ENCODE peak calls at places on chromosome 13, in nine cellular contexts. One of them, this sample, is unnamed.

GRCh38 chr13:29336356-29336755 is 259.1 kb downstream of the SLC7A1 start:
- DNase-seq in activated CD8-positive, alpha-beta T cell treated with anti-CD3 and anti-CD28 coated beads for 36 hours: no peak
- DNase-seq in choroid plexus epithelial cell: no peak
- DNase-seq in stimulated activated CD4-positive, alpha-beta T cell treated with anti-CD3 and anti-CD28 coated beads, TNF-alpha, amount 100 ng/mL, for 1 hour: no peak
- DNase-seq in SW 1271: no peak
- DNase-seq in stimulated activated CD8-positive, alpha-beta memory T cell treated with anti-CD3 and anti-CD28 coated beads, Interleukin-7, amount 100 ng/mL, for 1 hour: no peak
- DNase-seq in effector CD4-positive, alpha-beta T cell: no peak
- DNase-seq in GM13976: no peak
- DNase-seq in suprapubic skin: no peak
- DNase-seq in this sample: no peak

GRCh38 chr13:33832872-33833271 is 14.9 kb downstream of the RFC3 start:
- DNase-seq in activated CD8-positive, alpha-beta T cell treated with anti-CD3 and anti-CD28 coated beads for 36 hours: no peak
- DNase-seq in choroid plexus epithelial cell: no peak
- DNase-seq in stimulated activated CD4-positive, alpha-beta T cell treated with anti-CD3 and anti-CD28 coated beads, TNF-alpha, amount 100 ng/mL, for 1 hour: no peak
- DNase-seq in SW 1271: no peak
- DNase-seq in stimulated activated CD8-positive, alpha-beta memory T cell treated with anti-CD3 and anti-CD28 coated beads, Interleukin-7, amount 100 ng/mL, for 1 hour: no peak
- DNase-seq in effector CD4-positive, alpha-beta T cell: no peak
- DNase-seq in GM13976: no peak
- DNase-seq in suprapubic skin: no peak
- DNase-seq in this sample: no peak

GRCh38 chr13:107992542-107992941 is 222.8 kb downstream of the LIG4 start:
- DNase-seq in activated CD8-positive, alpha-beta T cell treated with anti-CD3 and anti-CD28 coated beads for 36 hours: no peak
- DNase-seq in choroid plexus epithelial cell: peak
- DNase-seq in stimulated activated CD4-positive, alpha-beta T cell treated with anti-CD3 and anti-CD28 coated beads, TNF-alpha, amount 100 ng/mL, for 1 hour: no peak
- DNase-seq in SW 1271: no peak
- DNase-seq in stimulated activated CD8-positive, alpha-beta memory T cell treated with anti-CD3 and anti-CD28 coated beads, Interleukin-7, amount 100 ng/mL, for 1 hour: no peak
- DNase-seq in effector CD4-positive, alpha-beta T cell: no peak
- DNase-seq in GM13976: no peak
- DNase-seq in suprapubic skin: no peak
- DNase-seq in this sample: no peak

GRCh38 chr13:77306458-77306857 is 20.4 kb downstream of the MYCBP2 start:
- DNase-seq in activated CD8-positive, alpha-beta T cell treated with anti-CD3 and anti-CD28 coated beads for 36 hours: no peak
- DNase-seq in choroid plexus epithelial cell: no peak
- DNase-seq in stimulated activated CD4-positive, alpha-beta T cell treated with anti-CD3 and anti-CD28 coated beads, TNF-alpha, amount 100 ng/mL, for 1 hour: no peak
- DNase-seq in SW 1271: no peak
- DNase-seq in stimulated activated CD8-positive, alpha-beta memory T cell treated with anti-CD3 and anti-CD28 coated beads, Interleukin-7, amount 100 ng/mL, for 1 hour: no peak
- DNase-seq in effector CD4-positive, alpha-beta T cell: no peak
- DNase-seq in GM13976: no peak
- DNase-seq in suprapubic skin: no peak
- DNase-seq in this sample: no peak

GRCh38 chr13:21689097-21689496 is 18.2 kb downstream of the FGF9 start:
- DNase-seq in activated CD8-positive, alpha-beta T cell treated with anti-CD3 and anti-CD28 coated beads for 36 hours: no peak
- DNase-seq in choroid plexus epithelial cell: no peak
- DNase-seq in stimulated activated CD4-positive, alpha-beta T cell treated with anti-CD3 and anti-CD28 coated beads, TNF-alpha, amount 100 ng/mL, for 1 hour: no peak
- DNase-seq in SW 1271: no peak
- DNase-seq in stimulated activated CD8-positive, alpha-beta memory T cell treated with anti-CD3 and anti-CD28 coated beads, Interleukin-7, amount 100 ng/mL, for 1 hour: no peak
- DNase-seq in effector CD4-positive, alpha-beta T cell: no peak
- DNase-seq in GM13976: no peak
- DNase-seq in suprapubic skin: no peak
- DNase-seq in this sample: no peak

GRCh38 chr13:97313481-97313880 is 91.3 kb downstream of the MBNL2 start:
- DNase-seq in activated CD8-positive, alpha-beta T cell treated with anti-CD3 and anti-CD28 coated beads for 36 hours: no peak
- DNase-seq in choroid plexus epithelial cell: no peak
- DNase-seq in stimulated activated CD4-positive, alpha-beta T cell treated with anti-CD3 and anti-CD28 coated beads, TNF-alpha, amount 100 ng/mL, for 1 hour: no peak
- DNase-seq in SW 1271: no peak
- DNase-seq in stimulated activated CD8-positive, alpha-beta memory T cell treated with anti-CD3 and anti-CD28 coated beads, Interleukin-7, amount 100 ng/mL, for 1 hour: no peak
- DNase-seq in effector CD4-positive, alpha-beta T cell: no peak
- DNase-seq in GM13976: no peak
- DNase-seq in suprapubic skin: no peak
- DNase-seq in this sample: no peak

GRCh38 chr13:76879876-76880270 is 6.3 kb downstream of the KCTD12 start:
- DNase-seq in activated CD8-positive, alpha-beta T cell treated with anti-CD3 and anti-CD28 coated beads for 36 hours: no peak
- DNase-seq in choroid plexus epithelial cell: no peak
- DNase-seq in stimulated activated CD4-positive, alpha-beta T cell treated with anti-CD3 and anti-CD28 coated beads, TNF-alpha, amount 100 ng/mL, for 1 hour: no peak
- DNase-seq in SW 1271: no peak
- DNase-seq in stimulated activated CD8-positive, alpha-beta memory T cell treated with anti-CD3 and anti-CD28 coated beads, Interleukin-7, amount 100 ng/mL, for 1 hour: no peak
- DNase-seq in effector CD4-positive, alpha-beta T cell: no peak
- DNase-seq in GM13976: no peak
- DNase-seq in suprapubic skin: no peak
- DNase-seq in this sample: no peak

GRCh38 chr13:28452755-28453154 is 42.2 kb downstream of the FLT1 start:
- DNase-seq in activated CD8-positive, alpha-beta T cell treated with anti-CD3 and anti-CD28 coated beads for 36 hours: no peak
- DNase-seq in choroid plexus epithelial cell: no peak
- DNase-seq in stimulated activated CD4-positive, alpha-beta T cell treated with anti-CD3 and anti-CD28 coated beads, TNF-alpha, amount 100 ng/mL, for 1 hour: no peak
- DNase-seq in SW 1271: no peak
- DNase-seq in stimulated activated CD8-positive, alpha-beta memory T cell treated with anti-CD3 and anti-CD28 coated beads, Interleukin-7, amount 100 ng/mL, for 1 hour: no peak
- DNase-seq in effector CD4-positive, alpha-beta T cell: no peak
- DNase-seq in GM13976: no peak
- DNase-seq in suprapubic skin: no peak
- DNase-seq in this sample: no peak

GRCh38 chr13:38542601-38543000 is 144.3 kb upstream of the FREM2 start:
- DNase-seq in activated CD8-positive, alpha-beta T cell treated with anti-CD3 and anti-CD28 coated beads for 36 hours: no peak
- DNase-seq in choroid plexus epithelial cell: no peak
- DNase-seq in stimulated activated CD4-positive, alpha-beta T cell treated with anti-CD3 and anti-CD28 coated beads, TNF-alpha, amount 100 ng/mL, for 1 hour: no peak
- DNase-seq in SW 1271: peak
- DNase-seq in stimulated activated CD8-positive, alpha-beta memory T cell treated with anti-CD3 and anti-CD28 coated beads, Interleukin-7, amount 100 ng/mL, for 1 hour: no peak
- DNase-seq in effector CD4-positive, alpha-beta T cell: no peak
- DNase-seq in GM13976: no peak
- DNase-seq in suprapubic skin: no peak
- DNase-seq in this sample: no peak

GRCh38 chr13:77000475-77000874 is 8.6 kb downstream of the CLN5 start:
- DNase-seq in activated CD8-positive, alpha-beta T cell treated with anti-CD3 and anti-CD28 coated beads for 36 hours: no peak
- DNase-seq in choroid plexus epithelial cell: no peak
- DNase-seq in stimulated activated CD4-positive, alpha-beta T cell treated with anti-CD3 and anti-CD28 coated beads, TNF-alpha, amount 100 ng/mL, for 1 hour: no peak
- DNase-seq in SW 1271: no peak
- DNase-seq in stimulated activated CD8-positive, alpha-beta memory T cell treated with anti-CD3 and anti-CD28 coated beads, Interleukin-7, amount 100 ng/mL, for 1 hour: no peak
- DNase-seq in effector CD4-positive, alpha-beta T cell: no peak
- DNase-seq in GM13976: no peak
- DNase-seq in suprapubic skin: no peak
- DNase-seq in this sample: no peak

GRCh38 chr13:49635599-49636433 is 7.5 kb downstream of the ARL11 start:
- DNase-seq in activated CD8-positive, alpha-beta T cell treated with anti-CD3 and anti-CD28 coated beads for 36 hours: peak
- DNase-seq in choroid plexus epithelial cell: peak
- DNase-seq in stimulated activated CD4-positive, alpha-beta T cell treated with anti-CD3 and anti-CD28 coated beads, TNF-alpha, amount 100 ng/mL, for 1 hour: no peak
- DNase-seq in SW 1271: no peak
- DNase-seq in stimulated activated CD8-positive, alpha-beta memory T cell treated with anti-CD3 and anti-CD28 coated beads, Interleukin-7, amount 100 ng/mL, for 1 hour: no peak
- DNase-seq in effector CD4-positive, alpha-beta T cell: no peak
- DNase-seq in GM13976: no peak
- DNase-seq in suprapubic skin: no peak
- DNase-seq in this sample: no peak

GRCh38 chr13:95199896-95200295 is 101.4 kb downstream of the ABCC4 start:
- DNase-seq in activated CD8-positive, alpha-beta T cell treated with anti-CD3 and anti-CD28 coated beads for 36 hours: no peak
- DNase-seq in choroid plexus epithelial cell: no peak
- DNase-seq in stimulated activated CD4-positive, alpha-beta T cell treated with anti-CD3 and anti-CD28 coated beads, TNF-alpha, amount 100 ng/mL, for 1 hour: no peak
- DNase-seq in SW 1271: no peak
- DNase-seq in stimulated activated CD8-positive, alpha-beta memory T cell treated with anti-CD3 and anti-CD28 coated beads, Interleukin-7, amount 100 ng/mL, for 1 hour: no peak
- DNase-seq in effector CD4-positive, alpha-beta T cell: no peak
- DNase-seq in GM13976: no peak
- DNase-seq in suprapubic skin: no peak
- DNase-seq in this sample: no peak

GRCh38 chr13:32045963-32046785 is 14.6 kb downstream of the FRY start:
- DNase-seq in activated CD8-positive, alpha-beta T cell treated with anti-CD3 and anti-CD28 coated beads for 36 hours: peak
- DNase-seq in choroid plexus epithelial cell: peak
- DNase-seq in stimulated activated CD4-positive, alpha-beta T cell treated with anti-CD3 and anti-CD28 coated beads, TNF-alpha, amount 100 ng/mL, for 1 hour: no peak
- DNase-seq in SW 1271: no peak
- DNase-seq in stimulated activated CD8-positive, alpha-beta memory T cell treated with anti-CD3 and anti-CD28 coated beads, Interleukin-7, amount 100 ng/mL, for 1 hour: no peak
- DNase-seq in effector CD4-positive, alpha-beta T cell: no peak
- DNase-seq in GM13976: no peak
- DNase-seq in suprapubic skin: no peak
- DNase-seq in this sample: no peak

GRCh38 chr13:28650284-28650683 is 8.6 kb upstream of the POMP start:
- DNase-seq in activated CD8-positive, alpha-beta T cell treated with anti-CD3 and anti-CD28 coated beads for 36 hours: peak
- DNase-seq in choroid plexus epithelial cell: peak
- DNase-seq in stimulated activated CD4-positive, alpha-beta T cell treated with anti-CD3 and anti-CD28 coated beads, TNF-alpha, amount 100 ng/mL, for 1 hour: no peak
- DNase-seq in SW 1271: no peak
- DNase-seq in stimulated activated CD8-positive, alpha-beta memory T cell treated with anti-CD3 and anti-CD28 coated beads, Interleukin-7, amount 100 ng/mL, for 1 hour: no peak
- DNase-seq in effector CD4-positive, alpha-beta T cell: no peak
- DNase-seq in GM13976: no peak
- DNase-seq in suprapubic skin: no peak
- DNase-seq in this sample: no peak

GRCh38 chr13:86446311-86446710 is 647.1 kb upstream of the SLITRK6 start:
- DNase-seq in activated CD8-positive, alpha-beta T cell treated with anti-CD3 and anti-CD28 coated beads for 36 hours: no peak
- DNase-seq in choroid plexus epithelial cell: peak
- DNase-seq in stimulated activated CD4-positive, alpha-beta T cell treated with anti-CD3 and anti-CD28 coated beads, TNF-alpha, amount 100 ng/mL, for 1 hour: no peak
- DNase-seq in SW 1271: no peak
- DNase-seq in stimulated activated CD8-positive, alpha-beta memory T cell treated with anti-CD3 and anti-CD28 coated beads, Interleukin-7, amount 100 ng/mL, for 1 hour: no peak
- DNase-seq in effector CD4-positive, alpha-beta T cell: no peak
- DNase-seq in GM13976: no peak
- DNase-seq in suprapubic skin: no peak
- DNase-seq in this sample: no peak

GRCh38 chr13:22114630-22115311 is 443.9 kb downstream of the FGF9 start:
- DNase-seq in activated CD8-positive, alpha-beta T cell treated with anti-CD3 and anti-CD28 coated beads for 36 hours: peak
- DNase-seq in choroid plexus epithelial cell: no peak
- DNase-seq in stimulated activated CD4-positive, alpha-beta T cell treated with anti-CD3 and anti-CD28 coated beads, TNF-alpha, amount 100 ng/mL, for 1 hour: no peak
- DNase-seq in SW 1271: no peak
- DNase-seq in stimulated activated CD8-positive, alpha-beta memory T cell treated with anti-CD3 and anti-CD28 coated beads, Interleukin-7, amount 100 ng/mL, for 1 hour: no peak
- DNase-seq in effector CD4-positive, alpha-beta T cell: peak
- DNase-seq in GM13976: peak
- DNase-seq in suprapubic skin: no peak
- DNase-seq in this sample: peak

GRCh38 chr13:105446197-105446596 is 1089.3 kb downstream of the EFNB2 start:
- DNase-seq in activated CD8-positive, alpha-beta T cell treated with anti-CD3 and anti-CD28 coated beads for 36 hours: no peak
- DNase-seq in choroid plexus epithelial cell: peak
- DNase-seq in stimulated activated CD4-positive, alpha-beta T cell treated with anti-CD3 and anti-CD28 coated beads, TNF-alpha, amount 100 ng/mL, for 1 hour: no peak
- DNase-seq in SW 1271: no peak
- DNase-seq in stimulated activated CD8-positive, alpha-beta memory T cell treated with anti-CD3 and anti-CD28 coated beads, Interleukin-7, amount 100 ng/mL, for 1 hour: no peak
- DNase-seq in effector CD4-positive, alpha-beta T cell: no peak
- DNase-seq in GM13976: no peak
- DNase-seq in suprapubic skin: no peak
- DNase-seq in this sample: no peak

GRCh38 chr13:75458696-75459422 is 23.1 kb downstream of the TBC1D4 start:
- DNase-seq in activated CD8-positive, alpha-beta T cell treated with anti-CD3 and anti-CD28 coated beads for 36 hours: no peak
- DNase-seq in choroid plexus epithelial cell: peak
- DNase-seq in stimulated activated CD4-positive, alpha-beta T cell treated with anti-CD3 and anti-CD28 coated beads, TNF-alpha, amount 100 ng/mL, for 1 hour: no peak
- DNase-seq in SW 1271: no peak
- DNase-seq in stimulated activated CD8-positive, alpha-beta memory T cell treated with anti-CD3 and anti-CD28 coated beads, Interleukin-7, amount 100 ng/mL, for 1 hour: no peak
- DNase-seq in effector CD4-positive, alpha-beta T cell: no peak
- DNase-seq in GM13976: peak
- DNase-seq in suprapubic skin: no peak
- DNase-seq in this sample: no peak

GRCh38 chr13:24888291-24888931 is 124.4 kb downstream of the RNF17 start:
- DNase-seq in activated CD8-positive, alpha-beta T cell treated with anti-CD3 and anti-CD28 coated beads for 36 hours: no peak
- DNase-seq in choroid plexus epithelial cell: no peak
- DNase-seq in stimulated activated CD4-positive, alpha-beta T cell treated with anti-CD3 and anti-CD28 coated beads, TNF-alpha, amount 100 ng/mL, for 1 hour: no peak
- DNase-seq in SW 1271: no peak
- DNase-seq in stimulated activated CD8-positive, alpha-beta memory T cell treated with anti-CD3 and anti-CD28 coated beads, Interleukin-7, amount 100 ng/mL, for 1 hour: no peak
- DNase-seq in effector CD4-positive, alpha-beta T cell: no peak
- DNase-seq in GM13976: no peak
- DNase-seq in suprapubic skin: no peak
- DNase-seq in this sample: no peak

GRCh38 chr13:90270231-90270630 is 1077.3 kb upstream of the MIR17HG start:
- DNase-seq in activated CD8-positive, alpha-beta T cell treated with anti-CD3 and anti-CD28 coated beads for 36 hours: no peak
- DNase-seq in choroid plexus epithelial cell: no peak
- DNase-seq in stimulated activated CD4-positive, alpha-beta T cell treated with anti-CD3 and anti-CD28 coated beads, TNF-alpha, amount 100 ng/mL, for 1 hour: no peak
- DNase-seq in SW 1271: no peak
- DNase-seq in stimulated activated CD8-positive, alpha-beta memory T cell treated with anti-CD3 and anti-CD28 coated beads, Interleukin-7, amount 100 ng/mL, for 1 hour: no peak
- DNase-seq in effector CD4-positive, alpha-beta T cell: no peak
- DNase-seq in GM13976: no peak
- DNase-seq in suprapubic skin: no peak
- DNase-seq in this sample: no peak

GRCh38 chr13:78593652-78594494 is 9.5 kb downstream of the POU4F1 start:
- DNase-seq in activated CD8-positive, alpha-beta T cell treated with anti-CD3 and anti-CD28 coated beads for 36 hours: no peak
- DNase-seq in choroid plexus epithelial cell: no peak
- DNase-seq in stimulated activated CD4-positive, alpha-beta T cell treated with anti-CD3 and anti-CD28 coated beads, TNF-alpha, amount 100 ng/mL, for 1 hour: no peak
- DNase-seq in SW 1271: no peak
- DNase-seq in stimulated activated CD8-positive, alpha-beta memory T cell treated with anti-CD3 and anti-CD28 coated beads, Interleukin-7, amount 100 ng/mL, for 1 hour: no peak
- DNase-seq in effector CD4-positive, alpha-beta T cell: no peak
- DNase-seq in GM13976: no peak
- DNase-seq in suprapubic skin: no peak
- DNase-seq in this sample: no peak

GRCh38 chr13:107284168-107284567 is 716.2 kb upstream of the ARGLU1 start:
- DNase-seq in activated CD8-positive, alpha-beta T cell treated with anti-CD3 and anti-CD28 coated beads for 36 hours: no peak
- DNase-seq in choroid plexus epithelial cell: peak
- DNase-seq in stimulated activated CD4-positive, alpha-beta T cell treated with anti-CD3 and anti-CD28 coated beads, TNF-alpha, amount 100 ng/mL, for 1 hour: no peak
- DNase-seq in SW 1271: peak
- DNase-seq in stimulated activated CD8-positive, alpha-beta memory T cell treated with anti-CD3 and anti-CD28 coated beads, Interleukin-7, amount 100 ng/mL, for 1 hour: no peak
- DNase-seq in effector CD4-positive, alpha-beta T cell: no peak
- DNase-seq in GM13976: no peak
- DNase-seq in suprapubic skin: no peak
- DNase-seq in this sample: no peak

GRCh38 chr13:34435338-34435737 is 506.7 kb upstream of the NBEA start:
- DNase-seq in activated CD8-positive, alpha-beta T cell treated with anti-CD3 and anti-CD28 coated beads for 36 hours: no peak
- DNase-seq in choroid plexus epithelial cell: peak
- DNase-seq in stimulated activated CD4-positive, alpha-beta T cell treated with anti-CD3 and anti-CD28 coated beads, TNF-alpha, amount 100 ng/mL, for 1 hour: no peak
- DNase-seq in SW 1271: no peak
- DNase-seq in stimulated activated CD8-positive, alpha-beta memory T cell treated with anti-CD3 and anti-CD28 coated beads, Interleukin-7, amount 100 ng/mL, for 1 hour: no peak
- DNase-seq in effector CD4-positive, alpha-beta T cell: no peak
- DNase-seq in GM13976: no peak
- DNase-seq in suprapubic skin: no peak
- DNase-seq in this sample: no peak

GRCh38 chr13:114142640-114143490 is 10.4 kb upstream of the RASA3 start:
- DNase-seq in activated CD8-positive, alpha-beta T cell treated with anti-CD3 and anti-CD28 coated beads for 36 hours: peak
- DNase-seq in choroid plexus epithelial cell: no peak
- DNase-seq in stimulated activated CD4-positive, alpha-beta T cell treated with anti-CD3 and anti-CD28 coated beads, TNF-alpha, amount 100 ng/mL, for 1 hour: no peak
- DNase-seq in SW 1271: no peak
- DNase-seq in stimulated activated CD8-positive, alpha-beta memory T cell treated with anti-CD3 and anti-CD28 coated beads, Interleukin-7, amount 100 ng/mL, for 1 hour: peak
- DNase-seq in effector CD4-positive, alpha-beta T cell: peak
- DNase-seq in GM13976: no peak
- DNase-seq in suprapubic skin: no peak
- DNase-seq in this sample: no peak

GRCh38 chr13:45909724-45910123 is 58.2 kb upstream of the SIAH3 start:
- DNase-seq in activated CD8-positive, alpha-beta T cell treated with anti-CD3 and anti-CD28 coated beads for 36 hours: no peak
- DNase-seq in choroid plexus epithelial cell: peak
- DNase-seq in stimulated activated CD4-positive, alpha-beta T cell treated with anti-CD3 and anti-CD28 coated beads, TNF-alpha, amount 100 ng/mL, for 1 hour: no peak
- DNase-seq in SW 1271: no peak
- DNase-seq in stimulated activated CD8-positive, alpha-beta memory T cell treated with anti-CD3 and anti-CD28 coated beads, Interleukin-7, amount 100 ng/mL, for 1 hour: no peak
- DNase-seq in effector CD4-positive, alpha-beta T cell: no peak
- DNase-seq in GM13976: no peak
- DNase-seq in suprapubic skin: no peak
- DNase-seq in this sample: no peak

GRCh38 chr13:50631041-50631440 is 212.5 kb downstream of the DLEU7 start:
- DNase-seq in activated CD8-positive, alpha-beta T cell treated with anti-CD3 and anti-CD28 coated beads for 36 hours: no peak
- DNase-seq in choroid plexus epithelial cell: no peak
- DNase-seq in stimulated activated CD4-positive, alpha-beta T cell treated with anti-CD3 and anti-CD28 coated beads, TNF-alpha, amount 100 ng/mL, for 1 hour: no peak
- DNase-seq in SW 1271: no peak
- DNase-seq in stimulated activated CD8-positive, alpha-beta memory T cell treated with anti-CD3 and anti-CD28 coated beads, Interleukin-7, amount 100 ng/mL, for 1 hour: no peak
- DNase-seq in effector CD4-positive, alpha-beta T cell: no peak
- DNase-seq in GM13976: no peak
- DNase-seq in suprapubic skin: no peak
- DNase-seq in this sample: no peak

GRCh38 chr13:41361501-41361900 is 50.4 kb downstream of the NAA16 start:
- DNase-seq in activated CD8-positive, alpha-beta T cell treated with anti-CD3 and anti-CD28 coated beads for 36 hours: no peak
- DNase-seq in choroid plexus epithelial cell: peak
- DNase-seq in stimulated activated CD4-positive, alpha-beta T cell treated with anti-CD3 and anti-CD28 coated beads, TNF-alpha, amount 100 ng/mL, for 1 hour: no peak
- DNase-seq in SW 1271: no peak
- DNase-seq in stimulated activated CD8-positive, alpha-beta memory T cell treated with anti-CD3 and anti-CD28 coated beads, Interleukin-7, amount 100 ng/mL, for 1 hour: no peak
- DNase-seq in effector CD4-positive, alpha-beta T cell: no peak
- DNase-seq in GM13976: no peak
- DNase-seq in suprapubic skin: no peak
- DNase-seq in this sample: no peak

GRCh38 chr13:113537205-113537604 is 46.7 kb upstream of the DCUN1D2 start:
- DNase-seq in activated CD8-positive, alpha-beta T cell treated with anti-CD3 and anti-CD28 coated beads for 36 hours: no peak
- DNase-seq in choroid plexus epithelial cell: no peak
- DNase-seq in stimulated activated CD4-positive, alpha-beta T cell treated with anti-CD3 and anti-CD28 coated beads, TNF-alpha, amount 100 ng/mL, for 1 hour: no peak
- DNase-seq in SW 1271: no peak
- DNase-seq in stimulated activated CD8-positive, alpha-beta memory T cell treated with anti-CD3 and anti-CD28 coated beads, Interleukin-7, amount 100 ng/mL, for 1 hour: no peak
- DNase-seq in effector CD4-positive, alpha-beta T cell: no peak
- DNase-seq in GM13976: no peak
- DNase-seq in suprapubic skin: no peak
- DNase-seq in this sample: no peak

GRCh38 chr13:51425410-51426042 is 27.3 kb downstream of the INTS6 start:
- DNase-seq in activated CD8-positive, alpha-beta T cell treated with anti-CD3 and anti-CD28 coated beads for 36 hours: no peak
- DNase-seq in choroid plexus epithelial cell: peak
- DNase-seq in stimulated activated CD4-positive, alpha-beta T cell treated with anti-CD3 and anti-CD28 coated beads, TNF-alpha, amount 100 ng/mL, for 1 hour: no peak
- DNase-seq in SW 1271: no peak
- DNase-seq in stimulated activated CD8-positive, alpha-beta memory T cell treated with anti-CD3 and anti-CD28 coated beads, Interleukin-7, amount 100 ng/mL, for 1 hour: no peak
- DNase-seq in effector CD4-positive, alpha-beta T cell: no peak
- DNase-seq in GM13976: no peak
- DNase-seq in suprapubic skin: no peak
- DNase-seq in this sample: no peak

GRCh38 chr13:71149498-71150363 is 717.3 kb downstream of the DACH1 start:
- DNase-seq in activated CD8-positive, alpha-beta T cell treated with anti-CD3 and anti-CD28 coated beads for 36 hours: no peak
- DNase-seq in choroid plexus epithelial cell: no peak
- DNase-seq in stimulated activated CD4-positive, alpha-beta T cell treated with anti-CD3 and anti-CD28 coated beads, TNF-alpha, amount 100 ng/mL, for 1 hour: no peak
- DNase-seq in SW 1271: no peak
- DNase-seq in stimulated activated CD8-positive, alpha-beta memory T cell treated with anti-CD3 and anti-CD28 coated beads, Interleukin-7, amount 100 ng/mL, for 1 hour: no peak
- DNase-seq in effector CD4-positive, alpha-beta T cell: no peak
- DNase-seq in GM13976: no peak
- DNase-seq in suprapubic skin: no peak
- DNase-seq in this sample: no peak

GRCh38 chr13:20442370-20442769 is 83.3 kb downstream of the CRYL1 start:
- DNase-seq in activated CD8-positive, alpha-beta T cell treated with anti-CD3 and anti-CD28 coated beads for 36 hours: no peak
- DNase-seq in choroid plexus epithelial cell: no peak
- DNase-seq in stimulated activated CD4-positive, alpha-beta T cell treated with anti-CD3 and anti-CD28 coated beads, TNF-alpha, amount 100 ng/mL, for 1 hour: no peak
- DNase-seq in SW 1271: no peak
- DNase-seq in stimulated activated CD8-positive, alpha-beta memory T cell treated with anti-CD3 and anti-CD28 coated beads, Interleukin-7, amount 100 ng/mL, for 1 hour: no peak
- DNase-seq in effector CD4-positive, alpha-beta T cell: no peak
- DNase-seq in GM13976: no peak
- DNase-seq in suprapubic skin: no peak
- DNase-seq in this sample: no peak